ENCODE peak calls at places on chromosomes 6 and 20, in six cellular contexts. One of them, this sample, is unnamed.

GRCh38 chr20:44271915-44272663 is 25.0 kb downstream of the GDAP1L1 start:
- DNase-seq in amniotic epithelial cell: no peak
- DNase-seq in stimulated activated CD4-positive, alpha-beta T cell treated with anti-CD3 and anti-CD28 coated beads, Interleukin-1b, Interleukin-23, amount 100 ng/mL, for 1 hour: no peak
- DNase-seq in cardiac fibroblast: no peak
- DNase-seq in iris pigment epithelial cell: no peak
- DNase-seq in stimulated activated naive CD8-positive, alpha-beta T cell treated with anti-CD3 and anti-CD28 coated beads, Interleukin-15, Interleukin-2, amounts not matched to agents 100 U/mL and 50 U/mL, for 24 hours: peak
- DNase-seq in this sample: no peak

GRCh38 chr20:61927826-61928541 is 137.7 kb downstream of the TAF4 start:
- DNase-seq in amniotic epithelial cell: no peak
- DNase-seq in stimulated activated CD4-positive, alpha-beta T cell treated with anti-CD3 and anti-CD28 coated beads, Interleukin-1b, Interleukin-23, amount 100 ng/mL, for 1 hour: no peak
- DNase-seq in cardiac fibroblast: no peak
- DNase-seq in iris pigment epithelial cell: no peak
- DNase-seq in stimulated activated naive CD8-positive, alpha-beta T cell treated with anti-CD3 and anti-CD28 coated beads, Interleukin-15, Interleukin-2, amounts not matched to agents 100 U/mL and 50 U/mL, for 24 hours: no peak
- DNase-seq in this sample: no peak

GRCh38 chr6:40674170-40674569 is 87.0 kb upstream of the LRFN2 start:
- DNase-seq in amniotic epithelial cell: no peak
- DNase-seq in stimulated activated CD4-positive, alpha-beta T cell treated with anti-CD3 and anti-CD28 coated beads, Interleukin-1b, Interleukin-23, amount 100 ng/mL, for 1 hour: no peak
- DNase-seq in cardiac fibroblast: no peak
- DNase-seq in iris pigment epithelial cell: no peak
- DNase-seq in stimulated activated naive CD8-positive, alpha-beta T cell treated with anti-CD3 and anti-CD28 coated beads, Interleukin-15, Interleukin-2, amounts not matched to agents 100 U/mL and 50 U/mL, for 24 hours: no peak
- DNase-seq in this sample: no peak

GRCh38 chr20:54335299-54335698 is 127.4 kb downstream of the PFDN4 start:
- DNase-seq in amniotic epithelial cell: no peak
- DNase-seq in stimulated activated CD4-positive, alpha-beta T cell treated with anti-CD3 and anti-CD28 coated beads, Interleukin-1b, Interleukin-23, amount 100 ng/mL, for 1 hour: no peak
- DNase-seq in cardiac fibroblast: peak
- DNase-seq in iris pigment epithelial cell: peak
- DNase-seq in stimulated activated naive CD8-positive, alpha-beta T cell treated with anti-CD3 and anti-CD28 coated beads, Interleukin-15, Interleukin-2, amounts not matched to agents 100 U/mL and 50 U/mL, for 24 hours: no peak
- DNase-seq in this sample: no peak

GRCh38 chr6:71977860-71978259 is 91.5 kb downstream of the RIMS1 start:
- DNase-seq in amniotic epithelial cell: no peak
- DNase-seq in stimulated activated CD4-positive, alpha-beta T cell treated with anti-CD3 and anti-CD28 coated beads, Interleukin-1b, Interleukin-23, amount 100 ng/mL, for 1 hour: no peak
- DNase-seq in cardiac fibroblast: peak
- DNase-seq in iris pigment epithelial cell: no peak
- DNase-seq in stimulated activated naive CD8-positive, alpha-beta T cell treated with anti-CD3 and anti-CD28 coated beads, Interleukin-15, Interleukin-2, amounts not matched to agents 100 U/mL and 50 U/mL, for 24 hours: no peak
- DNase-seq in this sample: no peak

GRCh38 chr6:157434349-157435016 is 53.5 kb downstream of the ZDHHC14 start:
- DNase-seq in amniotic epithelial cell: no peak
- DNase-seq in stimulated activated CD4-positive, alpha-beta T cell treated with anti-CD3 and anti-CD28 coated beads, Interleukin-1b, Interleukin-23, amount 100 ng/mL, for 1 hour: no peak
- DNase-seq in cardiac fibroblast: no peak
- DNase-seq in iris pigment epithelial cell: peak
- DNase-seq in stimulated activated naive CD8-positive, alpha-beta T cell treated with anti-CD3 and anti-CD28 coated beads, Interleukin-15, Interleukin-2, amounts not matched to agents 100 U/mL and 50 U/mL, for 24 hours: no peak
- DNase-seq in this sample: no peak

GRCh38 chr6:98581725-98582124 is 252.6 kb upstream of the POU3F2 start:
- DNase-seq in amniotic epithelial cell: no peak
- DNase-seq in stimulated activated CD4-positive, alpha-beta T cell treated with anti-CD3 and anti-CD28 coated beads, Interleukin-1b, Interleukin-23, amount 100 ng/mL, for 1 hour: no peak
- DNase-seq in cardiac fibroblast: peak
- DNase-seq in iris pigment epithelial cell: no peak
- DNase-seq in stimulated activated naive CD8-positive, alpha-beta T cell treated with anti-CD3 and anti-CD28 coated beads, Interleukin-15, Interleukin-2, amounts not matched to agents 100 U/mL and 50 U/mL, for 24 hours: no peak
- DNase-seq in this sample: no peak

GRCh38 chr6:12150812-12151432 is 138.8 kb downstream of the HIVEP1 start:
- DNase-seq in amniotic epithelial cell: peak
- DNase-seq in stimulated activated CD4-positive, alpha-beta T cell treated with anti-CD3 and anti-CD28 coated beads, Interleukin-1b, Interleukin-23, amount 100 ng/mL, for 1 hour: peak
- DNase-seq in cardiac fibroblast: peak
- DNase-seq in iris pigment epithelial cell: no peak
- DNase-seq in stimulated activated naive CD8-positive, alpha-beta T cell treated with anti-CD3 and anti-CD28 coated beads, Interleukin-15, Interleukin-2, amounts not matched to agents 100 U/mL and 50 U/mL, for 24 hours: peak
- DNase-seq in this sample: peak

GRCh38 chr6:144266091-144266649 is 19.0 kb upstream of the UTRN start:
- DNase-seq in amniotic epithelial cell: peak
- DNase-seq in stimulated activated CD4-positive, alpha-beta T cell treated with anti-CD3 and anti-CD28 coated beads, Interleukin-1b, Interleukin-23, amount 100 ng/mL, for 1 hour: no peak
- DNase-seq in cardiac fibroblast: peak
- DNase-seq in iris pigment epithelial cell: peak
- DNase-seq in stimulated activated naive CD8-positive, alpha-beta T cell treated with anti-CD3 and anti-CD28 coated beads, Interleukin-15, Interleukin-2, amounts not matched to agents 100 U/mL and 50 U/mL, for 24 hours: no peak
- DNase-seq in this sample: peak

GRCh38 chr20:37502654-37503053 is 18.4 kb upstream of the NNAT start:
- DNase-seq in amniotic epithelial cell: no peak
- DNase-seq in stimulated activated CD4-positive, alpha-beta T cell treated with anti-CD3 and anti-CD28 coated beads, Interleukin-1b, Interleukin-23, amount 100 ng/mL, for 1 hour: no peak
- DNase-seq in cardiac fibroblast: no peak
- DNase-seq in iris pigment epithelial cell: no peak
- DNase-seq in stimulated activated naive CD8-positive, alpha-beta T cell treated with anti-CD3 and anti-CD28 coated beads, Interleukin-15, Interleukin-2, amounts not matched to agents 100 U/mL and 50 U/mL, for 24 hours: no peak
- DNase-seq in this sample: no peak

GRCh38 chr6:37512400-37512958 is 12.8 kb upstream of the CCDC167 start:
- DNase-seq in amniotic epithelial cell: no peak
- DNase-seq in stimulated activated CD4-positive, alpha-beta T cell treated with anti-CD3 and anti-CD28 coated beads, Interleukin-1b, Interleukin-23, amount 100 ng/mL, for 1 hour: no peak
- DNase-seq in cardiac fibroblast: no peak
- DNase-seq in iris pigment epithelial cell: no peak
- DNase-seq in stimulated activated naive CD8-positive, alpha-beta T cell treated with anti-CD3 and anti-CD28 coated beads, Interleukin-15, Interleukin-2, amounts not matched to agents 100 U/mL and 50 U/mL, for 24 hours: no peak
- DNase-seq in this sample: no peak

GRCh38 chr6:144897441-144897921 is 612.3 kb downstream of the UTRN start:
- DNase-seq in amniotic epithelial cell: peak
- DNase-seq in stimulated activated CD4-positive, alpha-beta T cell treated with anti-CD3 and anti-CD28 coated beads, Interleukin-1b, Interleukin-23, amount 100 ng/mL, for 1 hour: no peak
- DNase-seq in cardiac fibroblast: peak
- DNase-seq in iris pigment epithelial cell: peak
- DNase-seq in stimulated activated naive CD8-positive, alpha-beta T cell treated with anti-CD3 and anti-CD28 coated beads, Interleukin-15, Interleukin-2, amounts not matched to agents 100 U/mL and 50 U/mL, for 24 hours: no peak
- DNase-seq in this sample: peak

GRCh38 chr20:11847827-11848226 is 69.9 kb upstream of the BTBD3 start:
- DNase-seq in amniotic epithelial cell: no peak
- DNase-seq in stimulated activated CD4-positive, alpha-beta T cell treated with anti-CD3 and anti-CD28 coated beads, Interleukin-1b, Interleukin-23, amount 100 ng/mL, for 1 hour: no peak
- DNase-seq in cardiac fibroblast: no peak
- DNase-seq in iris pigment epithelial cell: no peak
- DNase-seq in stimulated activated naive CD8-positive, alpha-beta T cell treated with anti-CD3 and anti-CD28 coated beads, Interleukin-15, Interleukin-2, amounts not matched to agents 100 U/mL and 50 U/mL, for 24 hours: no peak
- DNase-seq in this sample: no peak

GRCh38 chr6:22614541-22614940 is 45.2 kb downstream of the HDGFL1 start:
- DNase-seq in amniotic epithelial cell: no peak
- DNase-seq in stimulated activated CD4-positive, alpha-beta T cell treated with anti-CD3 and anti-CD28 coated beads, Interleukin-1b, Interleukin-23, amount 100 ng/mL, for 1 hour: no peak
- DNase-seq in cardiac fibroblast: no peak
- DNase-seq in iris pigment epithelial cell: peak
- DNase-seq in stimulated activated naive CD8-positive, alpha-beta T cell treated with anti-CD3 and anti-CD28 coated beads, Interleukin-15, Interleukin-2, amounts not matched to agents 100 U/mL and 50 U/mL, for 24 hours: no peak
- DNase-seq in this sample: no peak

GRCh38 chr6:105250523-105250922 is 70.7 kb upstream of the POPDC3 start:
- DNase-seq in amniotic epithelial cell: peak
- DNase-seq in stimulated activated CD4-positive, alpha-beta T cell treated with anti-CD3 and anti-CD28 coated beads, Interleukin-1b, Interleukin-23, amount 100 ng/mL, for 1 hour: no peak
- DNase-seq in cardiac fibroblast: no peak
- DNase-seq in iris pigment epithelial cell: no peak
- DNase-seq in stimulated activated naive CD8-positive, alpha-beta T cell treated with anti-CD3 and anti-CD28 coated beads, Interleukin-15, Interleukin-2, amounts not matched to agents 100 U/mL and 50 U/mL, for 24 hours: no peak
- DNase-seq in this sample: peak

GRCh38 chr6:46370622-46371021 is 120.6 kb downstream of the RCAN2 start:
- DNase-seq in amniotic epithelial cell: peak
- DNase-seq in stimulated activated CD4-positive, alpha-beta T cell treated with anti-CD3 and anti-CD28 coated beads, Interleukin-1b, Interleukin-23, amount 100 ng/mL, for 1 hour: no peak
- DNase-seq in cardiac fibroblast: peak
- DNase-seq in iris pigment epithelial cell: peak
- DNase-seq in stimulated activated naive CD8-positive, alpha-beta T cell treated with anti-CD3 and anti-CD28 coated beads, Interleukin-15, Interleukin-2, amounts not matched to agents 100 U/mL and 50 U/mL, for 24 hours: no peak
- DNase-seq in this sample: no peak

GRCh38 chr6:134443009-134443408 is 125.1 kb upstream of the SGK1 start:
- DNase-seq in amniotic epithelial cell: no peak
- DNase-seq in stimulated activated CD4-positive, alpha-beta T cell treated with anti-CD3 and anti-CD28 coated beads, Interleukin-1b, Interleukin-23, amount 100 ng/mL, for 1 hour: no peak
- DNase-seq in cardiac fibroblast: no peak
- DNase-seq in iris pigment epithelial cell: no peak
- DNase-seq in stimulated activated naive CD8-positive, alpha-beta T cell treated with anti-CD3 and anti-CD28 coated beads, Interleukin-15, Interleukin-2, amounts not matched to agents 100 U/mL and 50 U/mL, for 24 hours: no peak
- DNase-seq in this sample: no peak

GRCh38 chr20:3046677-3047462 is 1.0 kb downstream of the MRPS26 start:
- DNase-seq in amniotic epithelial cell: no peak
- DNase-seq in stimulated activated CD4-positive, alpha-beta T cell treated with anti-CD3 and anti-CD28 coated beads, Interleukin-1b, Interleukin-23, amount 100 ng/mL, for 1 hour: no peak
- DNase-seq in cardiac fibroblast: no peak
- DNase-seq in iris pigment epithelial cell: no peak
- DNase-seq in stimulated activated naive CD8-positive, alpha-beta T cell treated with anti-CD3 and anti-CD28 coated beads, Interleukin-15, Interleukin-2, amounts not matched to agents 100 U/mL and 50 U/mL, for 24 hours: peak
- DNase-seq in this sample: peak

GRCh38 chr6:37920667-37921066 is 101.1 kb downstream of the ZFAND3 start:
- DNase-seq in amniotic epithelial cell: no peak
- DNase-seq in stimulated activated CD4-positive, alpha-beta T cell treated with anti-CD3 and anti-CD28 coated beads, Interleukin-1b, Interleukin-23, amount 100 ng/mL, for 1 hour: no peak
- DNase-seq in cardiac fibroblast: no peak
- DNase-seq in iris pigment epithelial cell: no peak
- DNase-seq in stimulated activated naive CD8-positive, alpha-beta T cell treated with anti-CD3 and anti-CD28 coated beads, Interleukin-15, Interleukin-2, amounts not matched to agents 100 U/mL and 50 U/mL, for 24 hours: no peak
- DNase-seq in this sample: peak

GRCh38 chr6:42428326-42429041 is 23.2 kb downstream of the TRERF1 start:
- DNase-seq in amniotic epithelial cell: peak
- DNase-seq in stimulated activated CD4-positive, alpha-beta T cell treated with anti-CD3 and anti-CD28 coated beads, Interleukin-1b, Interleukin-23, amount 100 ng/mL, for 1 hour: no peak
- DNase-seq in cardiac fibroblast: no peak
- DNase-seq in iris pigment epithelial cell: no peak
- DNase-seq in stimulated activated naive CD8-positive, alpha-beta T cell treated with anti-CD3 and anti-CD28 coated beads, Interleukin-15, Interleukin-2, amounts not matched to agents 100 U/mL and 50 U/mL, for 24 hours: peak
- DNase-seq in this sample: no peak

GRCh38 chr20:2451939-2452732 is 18.5 kb downstream of the SNRPB start:
- DNase-seq in amniotic epithelial cell: peak
- DNase-seq in stimulated activated CD4-positive, alpha-beta T cell treated with anti-CD3 and anti-CD28 coated beads, Interleukin-1b, Interleukin-23, amount 100 ng/mL, for 1 hour: peak
- DNase-seq in cardiac fibroblast: peak
- DNase-seq in iris pigment epithelial cell: peak
- DNase-seq in stimulated activated naive CD8-positive, alpha-beta T cell treated with anti-CD3 and anti-CD28 coated beads, Interleukin-15, Interleukin-2, amounts not matched to agents 100 U/mL and 50 U/mL, for 24 hours: peak
- DNase-seq in this sample: peak

GRCh38 chr6:26179675-26180074 is 92.4 kb downstream of the HFE start:
- DNase-seq in amniotic epithelial cell: no peak
- DNase-seq in stimulated activated CD4-positive, alpha-beta T cell treated with anti-CD3 and anti-CD28 coated beads, Interleukin-1b, Interleukin-23, amount 100 ng/mL, for 1 hour: no peak
- DNase-seq in cardiac fibroblast: no peak
- DNase-seq in iris pigment epithelial cell: no peak
- DNase-seq in stimulated activated naive CD8-positive, alpha-beta T cell treated with anti-CD3 and anti-CD28 coated beads, Interleukin-15, Interleukin-2, amounts not matched to agents 100 U/mL and 50 U/mL, for 24 hours: no peak
- DNase-seq in this sample: no peak

GRCh38 chr20:37225146-37225545 is 36.5 kb downstream of the GHRH start:
- DNase-seq in amniotic epithelial cell: no peak
- DNase-seq in stimulated activated CD4-positive, alpha-beta T cell treated with anti-CD3 and anti-CD28 coated beads, Interleukin-1b, Interleukin-23, amount 100 ng/mL, for 1 hour: no peak
- DNase-seq in cardiac fibroblast: no peak
- DNase-seq in iris pigment epithelial cell: no peak
- DNase-seq in stimulated activated naive CD8-positive, alpha-beta T cell treated with anti-CD3 and anti-CD28 coated beads, Interleukin-15, Interleukin-2, amounts not matched to agents 100 U/mL and 50 U/mL, for 24 hours: no peak
- DNase-seq in this sample: no peak

GRCh38 chr6:56297022-56297995 is 49.9 kb upstream of the COL21A1 start:
- DNase-seq in amniotic epithelial cell: no peak
- DNase-seq in stimulated activated CD4-positive, alpha-beta T cell treated with anti-CD3 and anti-CD28 coated beads, Interleukin-1b, Interleukin-23, amount 100 ng/mL, for 1 hour: no peak
- DNase-seq in cardiac fibroblast: peak
- DNase-seq in iris pigment epithelial cell: peak
- DNase-seq in stimulated activated naive CD8-positive, alpha-beta T cell treated with anti-CD3 and anti-CD28 coated beads, Interleukin-15, Interleukin-2, amounts not matched to agents 100 U/mL and 50 U/mL, for 24 hours: no peak
- DNase-seq in this sample: no peak

GRCh38 chr20:32465092-32465900 is 107.2 kb downstream of the ASXL1 start:
- DNase-seq in amniotic epithelial cell: peak
- DNase-seq in stimulated activated CD4-positive, alpha-beta T cell treated with anti-CD3 and anti-CD28 coated beads, Interleukin-1b, Interleukin-23, amount 100 ng/mL, for 1 hour: no peak
- DNase-seq in cardiac fibroblast: peak
- DNase-seq in iris pigment epithelial cell: peak
- DNase-seq in stimulated activated naive CD8-positive, alpha-beta T cell treated with anti-CD3 and anti-CD28 coated beads, Interleukin-15, Interleukin-2, amounts not matched to agents 100 U/mL and 50 U/mL, for 24 hours: no peak
- DNase-seq in this sample: peak

GRCh38 chr20:44217342-44218092 is 6.9 kb upstream of the OSER1 start:
- DNase-seq in amniotic epithelial cell: peak
- DNase-seq in stimulated activated CD4-positive, alpha-beta T cell treated with anti-CD3 and anti-CD28 coated beads, Interleukin-1b, Interleukin-23, amount 100 ng/mL, for 1 hour: peak
- DNase-seq in cardiac fibroblast: peak
- DNase-seq in iris pigment epithelial cell: peak
- DNase-seq in stimulated activated naive CD8-positive, alpha-beta T cell treated with anti-CD3 and anti-CD28 coated beads, Interleukin-15, Interleukin-2, amounts not matched to agents 100 U/mL and 50 U/mL, for 24 hours: peak
- DNase-seq in this sample: peak